ENCODE peak calls at places on chromosomes 5 and 9, in seven cellular contexts. One of them, this sample, is unnamed.

GRCh38 chr5:173283318-173284288 is 44.6 kb downstream of the STC2 start:
- DNase-seq in HEK293T: peak; percentile 91
- DNase-seq in HCT116: peak; percentile 72
- DNase-seq in GM12878: no peak
- DNase-seq in HepG2: peak; percentile 68
- DNase-seq in H1: peak; percentile 91
- DNase-seq in K562: peak; percentile 81
- DNase-seq in this sample: peak; percentile 87

GRCh38 chr9:113963017-113963620 is 87.0 kb downstream of the ZNF618 start:
- DNase-seq in HEK293T: peak; percentile 66
- DNase-seq in HCT116: peak; percentile 22
- DNase-seq in GM12878: no peak
- DNase-seq in HepG2: peak; percentile 28
- DNase-seq in H1: peak; percentile 75
- DNase-seq in K562: peak; percentile 78
- DNase-seq in this sample: peak; percentile 78

GRCh38 chr9:97307091-97307490 is 368 bp upstream of the CCDC180 start:
- DNase-seq in HEK293T: no peak
- DNase-seq in HCT116: no peak
- DNase-seq in GM12878: no peak
- DNase-seq in HepG2: no peak
- DNase-seq in H1: peak; percentile 97
- DNase-seq in K562: peak; percentile 75
- DNase-seq in this sample: peak; percentile 99

GRCh38 chr9:130454096-130454811 is 9.5 kb downstream of the ASS1 start:
- DNase-seq in HEK293T: no peak
- DNase-seq in HCT116: no peak
- DNase-seq in GM12878: no peak
- DNase-seq in HepG2: no peak
- DNase-seq in H1: no peak
- DNase-seq in K562: no peak
- DNase-seq in this sample: no peak

GRCh38 chr5:108818613-108819272 is 71.0 kb downstream of the FER start:
- DNase-seq in HEK293T: no peak
- DNase-seq in HCT116: no peak
- DNase-seq in GM12878: peak; percentile 31
- DNase-seq in HepG2: no peak
- DNase-seq in H1: no peak
- DNase-seq in K562: no peak
- DNase-seq in this sample: no peak

GRCh38 chr5:103223031-103223955 is 35.3 kb upstream of the MACIR start:
- DNase-seq in HEK293T: no peak
- DNase-seq in HCT116: no peak
- DNase-seq in GM12878: no peak
- DNase-seq in HepG2: no peak
- DNase-seq in H1: peak; percentile 52
- DNase-seq in K562: no peak
- DNase-seq in this sample: peak; percentile 42

GRCh38 chr9:88075966-88076285 is 62.3 kb downstream of the SPATA31C2 start:
- DNase-seq in HEK293T: no peak
- DNase-seq in HCT116: no peak
- DNase-seq in GM12878: no peak
- DNase-seq in HepG2: no peak
- DNase-seq in H1: no peak
- DNase-seq in K562: no peak
- DNase-seq in this sample: no peak

GRCh38 chr5:175796536-175797499 is 74.6 kb upstream of the CPLX2 start:
- DNase-seq in HEK293T: peak; percentile 95
- DNase-seq in HCT116: peak; percentile 33
- DNase-seq in GM12878: no peak
- DNase-seq in HepG2: peak; percentile 68
- DNase-seq in H1: peak; percentile 95
- DNase-seq in K562: peak; percentile 93
- DNase-seq in this sample: peak; percentile 94

GRCh38 chr9:124853605-124854143 is 414 bp downstream of the WDR38 start:
- DNase-seq in HEK293T: no peak
- DNase-seq in HCT116: no peak
- DNase-seq in GM12878: no peak
- DNase-seq in HepG2: no peak
- DNase-seq in H1: no peak
- DNase-seq in K562: no peak
- DNase-seq in this sample: no peak

GRCh38 chr9:115296831-115297565 is 179.0 kb upstream of the TNC start:
- DNase-seq in HEK293T: no peak
- DNase-seq in HCT116: no peak
- DNase-seq in GM12878: no peak
- DNase-seq in HepG2: no peak
- DNase-seq in H1: no peak
- DNase-seq in K562: no peak
- DNase-seq in this sample: no peak

GRCh38 chr9:88802533-88802932 is 188.7 kb upstream of the S1PR3 start:
- DNase-seq in HEK293T: no peak
- DNase-seq in HCT116: no peak
- DNase-seq in GM12878: no peak
- DNase-seq in HepG2: no peak
- DNase-seq in H1: no peak
- DNase-seq in K562: no peak
- DNase-seq in this sample: no peak

GRCh38 chr5:83006683-83007283 is 70.4 kb downstream of the TMEM167A start:
- DNase-seq in HEK293T: no peak
- DNase-seq in HCT116: no peak
- DNase-seq in GM12878: no peak
- DNase-seq in HepG2: no peak
- DNase-seq in H1: no peak
- DNase-seq in K562: no peak
- DNase-seq in this sample: no peak

GRCh38 chr9:72979405-72980100 is 26.7 kb upstream of the ALDH1A1 start:
- DNase-seq in HEK293T: no peak
- DNase-seq in HCT116: no peak
- DNase-seq in GM12878: no peak
- DNase-seq in HepG2: peak; percentile 90
- DNase-seq in H1: no peak
- DNase-seq in K562: no peak
- DNase-seq in this sample: no peak

GRCh38 chr5:125409496-125410351 is 663.3 kb upstream of the ZNF608 start:
- DNase-seq in HEK293T: peak; percentile 39
- DNase-seq in HCT116: no peak
- DNase-seq in GM12878: no peak
- DNase-seq in HepG2: no peak
- DNase-seq in H1: no peak
- DNase-seq in K562: no peak
- DNase-seq in this sample: no peak

GRCh38 chr5:173175523-173175922 is 31.2 kb downstream of the BNIP1 start:
- DNase-seq in HEK293T: no peak
- DNase-seq in HCT116: no peak
- DNase-seq in GM12878: no peak
- DNase-seq in HepG2: no peak
- DNase-seq in H1: no peak
- DNase-seq in K562: no peak
- DNase-seq in this sample: no peak

GRCh38 chr9:95385521-95385920 is 68.0 kb upstream of the FANCC start:
- DNase-seq in HEK293T: no peak
- DNase-seq in HCT116: no peak
- DNase-seq in GM12878: no peak
- DNase-seq in HepG2: no peak
- DNase-seq in H1: peak; percentile 39
- DNase-seq in K562: no peak
- DNase-seq in this sample: no peak

GRCh38 chr9:134318481-134318891 is 7.8 kb upstream of the RXRA start:
- DNase-seq in HEK293T: no peak
- DNase-seq in HCT116: no peak
- DNase-seq in GM12878: no peak
- DNase-seq in HepG2: no peak
- DNase-seq in H1: no peak
- DNase-seq in K562: no peak
- DNase-seq in this sample: no peak

DNA sequence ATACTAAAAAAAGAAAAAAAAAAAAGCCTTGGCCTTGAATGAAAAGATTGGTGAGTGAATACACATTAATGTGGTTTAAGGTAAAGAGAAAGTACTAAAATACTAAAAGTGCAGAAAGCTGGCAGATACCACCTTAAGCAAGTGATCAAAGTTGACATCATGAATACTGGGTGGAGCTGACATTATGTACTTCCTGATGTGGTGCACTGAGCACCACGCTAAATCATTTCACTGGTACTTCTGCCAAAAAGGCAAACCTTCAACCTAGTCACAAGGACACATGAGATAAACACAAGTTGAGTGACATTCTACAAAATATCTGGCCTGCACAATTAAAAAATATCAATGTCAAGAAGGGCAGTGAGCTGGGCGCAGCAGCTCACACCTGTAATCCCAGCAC is 33.8 kb upstream of the PANK3 start:
- DNase-seq in HEK293T: no peak
- DNase-seq in HCT116: no peak
- DNase-seq in GM12878: no peak
- DNase-seq in HepG2: no peak
- DNase-seq in H1: no peak
- DNase-seq in K562: no peak
- DNase-seq in this sample: no peak
- TF ChIP-seq SP1 in HEK293T: no peak
- TF ChIP-seq SP1 in HCT116: no peak
- TF ChIP-seq SP1 in GM12878: no peak
- TF ChIP-seq SP1 in HepG2: no peak
- TF ChIP-seq SP1 in H1: no peak
- TF ChIP-seq SP1 in K562: no peak
- TF ChIP-seq SP1 in this sample: no peak

GRCh38 chr9:136204086-136204805 is 682 bp downstream of the LHX3 start:
- DNase-seq in HEK293T: no peak
- DNase-seq in HCT116: no peak
- DNase-seq in GM12878: no peak
- DNase-seq in HepG2: no peak
- DNase-seq in H1: no peak
- DNase-seq in K562: no peak
- DNase-seq in this sample: no peak
- TF ChIP-seq SP1 in HEK293T: no peak
- TF ChIP-seq SP1 in HCT116: no peak
- TF ChIP-seq SP1 in GM12878: no peak
- TF ChIP-seq SP1 in HepG2: no peak
- TF ChIP-seq SP1 in H1: no peak
- TF ChIP-seq SP1 in K562: no peak
- TF ChIP-seq SP1 in this sample: no peak

GRCh38 chr5:138466900-138467710 is 1.8 kb downstream of the EGR1 start:
- DNase-seq in HEK293T: no peak
- DNase-seq in HCT116: no peak
- DNase-seq in GM12878: no peak
- DNase-seq in HepG2: no peak
- DNase-seq in H1: no peak
- DNase-seq in K562: no peak
- DNase-seq in this sample: no peak
- TF ChIP-seq SP1 in HEK293T: no peak
- TF ChIP-seq SP1 in HCT116: no peak
- TF ChIP-seq SP1 in GM12878: no peak
- TF ChIP-seq SP1 in HepG2: no peak
- TF ChIP-seq SP1 in H1: no peak
- TF ChIP-seq SP1 in K562: peak; percentile 11
- TF ChIP-seq SP1 in this sample: no peak

DNA sequence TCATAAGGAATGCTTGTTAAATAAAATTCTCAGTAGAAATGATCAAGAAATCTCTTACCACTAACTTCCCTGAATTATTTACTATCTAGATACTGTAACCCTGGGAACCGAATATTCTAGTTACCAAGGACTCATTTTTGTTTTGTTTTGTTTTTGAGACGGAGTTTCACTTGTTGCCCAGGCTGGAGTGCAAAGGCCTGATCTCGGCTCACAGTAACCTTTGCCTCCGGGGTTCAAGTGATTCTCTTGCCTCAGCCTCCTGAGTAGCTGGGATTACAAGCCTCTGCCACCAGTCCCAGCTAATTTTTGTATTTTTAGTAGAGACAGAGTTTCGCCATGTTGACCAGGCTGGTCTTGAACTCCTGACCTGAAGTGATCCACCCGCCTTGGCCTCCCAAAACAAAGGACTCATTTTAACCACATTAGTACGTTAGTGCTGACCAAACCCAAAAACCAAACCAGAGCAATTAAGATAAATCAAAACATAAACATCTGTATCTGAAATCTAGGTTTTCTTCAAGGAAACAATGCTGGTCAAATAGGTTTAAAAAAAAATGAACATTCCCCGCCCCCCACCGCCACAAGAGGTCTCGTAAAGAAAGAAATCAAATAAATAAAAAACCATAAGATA is 3.7 kb downstream of the TXN start:
- DNase-seq in HEK293T: no peak
- DNase-seq in HCT116: no peak
- DNase-seq in GM12878: no peak
- DNase-seq in HepG2: peak; percentile 46
- DNase-seq in H1: no peak
- DNase-seq in K562: no peak
- DNase-seq in this sample: no peak
- TF ChIP-seq SP1 in HEK293T: no peak
- TF ChIP-seq SP1 in HCT116: no peak
- TF ChIP-seq SP1 in GM12878: no peak
- TF ChIP-seq SP1 in HepG2: no peak
- TF ChIP-seq SP1 in H1: no peak
- TF ChIP-seq SP1 in K562: no peak
- TF ChIP-seq SP1 in this sample: no peak